ENCODE peak calls at places on chromosomes 3 and 15, in four cellular contexts. One of them, this sample, is unnamed.

GRCh38 chr3:69439683-69440270 is 53.9 kb upstream of the FRMD4B start:
- DNase-seq in GM12878: peak; percentile 16
- DNase-seq in SK-N-SH: no peak
- DNase-seq in H1: no peak
- DNase-seq in this sample: peak; percentile 3

GRCh38 chr3:8606666-8607065 is 37.9 kb downstream of the SSUH2 start:
- DNase-seq in GM12878: no peak
- DNase-seq in SK-N-SH: peak; percentile 51
- DNase-seq in H1: no peak
- DNase-seq in this sample: no peak

GRCh38 chr3:112582242-112582874 is 20.5 kb downstream of the SLC35A5 start:
- DNase-seq in GM12878: no peak
- DNase-seq in SK-N-SH: peak; percentile 14
- DNase-seq in H1: no peak
- DNase-seq in this sample: peak; percentile 21

GRCh38 chr3:56753206-56753605 is 48.5 kb downstream of the ARHGEF3 start:
- DNase-seq in GM12878: peak; percentile 87
- DNase-seq in SK-N-SH: no peak
- DNase-seq in H1: no peak
- DNase-seq in this sample: no peak

GRCh38 chr3:119293761-119294401 is at the start of gene ARHGAP31:
- DNase-seq in GM12878: peak; percentile 62
- DNase-seq in SK-N-SH: peak; percentile 83
- DNase-seq in H1: no peak
- DNase-seq in this sample: peak; percentile 4

GRCh38 chr3:6799264-6799915 is 61.5 kb upstream of the GRM7 start:
- DNase-seq in GM12878: no peak
- DNase-seq in SK-N-SH: peak; percentile 24
- DNase-seq in H1: no peak
- DNase-seq in this sample: peak; percentile 23

GRCh38 chr3:47408839-47409229 is 28.0 kb downstream of the PTPN23 start:
- DNase-seq in GM12878: no peak
- DNase-seq in SK-N-SH: no peak
- DNase-seq in H1: no peak
- DNase-seq in this sample: no peak

GRCh38 chr3:180280601-180281000 is 243.9 kb upstream of the PEX5L start:
- DNase-seq in GM12878: no peak
- DNase-seq in SK-N-SH: no peak
- DNase-seq in H1: no peak
- DNase-seq in this sample: no peak

GRCh38 chr3:78143000-78143399 is 1103.1 kb downstream of the ROBO2 start:
- DNase-seq in GM12878: no peak
- DNase-seq in SK-N-SH: no peak
- DNase-seq in H1: no peak
- DNase-seq in this sample: no peak

GRCh38 chr3:155737844-155738460 is 6.9 kb downstream of the PLCH1 start:
- DNase-seq in GM12878: peak; percentile 48
- DNase-seq in SK-N-SH: no peak
- DNase-seq in H1: no peak
- DNase-seq in this sample: peak; percentile 90

GRCh38 chr3:196968233-196969000 is at the start of gene PIGZ:
- DNase-seq in GM12878: no peak
- DNase-seq in SK-N-SH: peak; percentile 86
- DNase-seq in H1: no peak
- DNase-seq in this sample: no peak

GRCh38 chr3:124829819-124830554 is 57.2 kb downstream of the ITGB5 start:
- DNase-seq in GM12878: no peak
- DNase-seq in SK-N-SH: no peak
- DNase-seq in H1: no peak
- DNase-seq in this sample: peak; percentile 56

GRCh38 chr3:4271834-4272233 is 31.3 kb upstream of the SETMAR start:
- DNase-seq in GM12878: no peak
- DNase-seq in SK-N-SH: peak; percentile 20
- DNase-seq in H1: no peak
- DNase-seq in this sample: peak; percentile 8

GRCh38 chr3:98784666-98785600 is 21.8 kb downstream of the ST3GAL6 start:
- DNase-seq in GM12878: no peak
- DNase-seq in SK-N-SH: no peak
- DNase-seq in H1: no peak
- DNase-seq in this sample: peak; percentile 44

GRCh38 chr15:80514071-80514780 is 110.0 kb downstream of the ARNT2 start:
- DNase-seq in GM12878: no peak
- DNase-seq in SK-N-SH: no peak
- DNase-seq in H1: no peak
- DNase-seq in this sample: no peak

GRCh38 chr15:98727115-98728040 is 79.0 kb downstream of the IGF1R start:
- DNase-seq in GM12878: no peak
- DNase-seq in SK-N-SH: peak; percentile 44
- DNase-seq in H1: peak; percentile 62
- DNase-seq in this sample: peak; percentile 89
- TF ChIP-seq TCF12 in GM12878: no peak
- TF ChIP-seq TCF12 in SK-N-SH: peak; percentile 89
- TF ChIP-seq TCF12 in H1: no peak
- TF ChIP-seq TCF12 in this sample: no peak

GRCh38 chr3:194089357-194090177 is 46.4 kb upstream of the HES1 start:
- DNase-seq in GM12878: no peak
- DNase-seq in SK-N-SH: no peak
- DNase-seq in H1: peak; percentile 82
- DNase-seq in this sample: peak; percentile 71
- TF ChIP-seq TCF12 in GM12878: no peak
- TF ChIP-seq TCF12 in SK-N-SH: peak; percentile 66
- TF ChIP-seq TCF12 in H1: no peak
- TF ChIP-seq TCF12 in this sample: no peak

DNA sequence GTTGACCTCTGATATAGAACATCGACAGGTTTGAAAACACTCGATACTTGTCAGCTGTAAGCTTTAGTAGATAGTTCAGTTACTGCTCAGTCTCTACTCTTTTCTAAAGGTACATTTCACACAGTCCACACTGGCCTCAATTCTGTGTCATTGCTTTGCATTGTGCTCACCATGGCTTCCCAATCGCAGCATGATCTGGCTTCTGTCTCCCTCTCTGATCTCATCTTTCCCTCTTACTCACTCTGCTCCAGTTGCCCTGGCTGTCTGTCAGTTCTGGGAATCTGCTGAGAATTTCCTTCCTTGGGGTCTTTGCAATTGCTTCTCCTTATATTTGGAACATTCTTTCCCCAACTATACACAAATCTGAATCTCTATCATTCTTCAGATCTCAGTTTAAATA is 80.6 kb downstream of the GTF2E1 start:
- DNase-seq in GM12878: no peak
- DNase-seq in SK-N-SH: no peak
- DNase-seq in H1: no peak
- DNase-seq in this sample: no peak
- TF ChIP-seq TCF12 in GM12878: no peak
- TF ChIP-seq TCF12 in SK-N-SH: no peak
- TF ChIP-seq TCF12 in H1: no peak
- TF ChIP-seq TCF12 in this sample: no peak

DNA sequence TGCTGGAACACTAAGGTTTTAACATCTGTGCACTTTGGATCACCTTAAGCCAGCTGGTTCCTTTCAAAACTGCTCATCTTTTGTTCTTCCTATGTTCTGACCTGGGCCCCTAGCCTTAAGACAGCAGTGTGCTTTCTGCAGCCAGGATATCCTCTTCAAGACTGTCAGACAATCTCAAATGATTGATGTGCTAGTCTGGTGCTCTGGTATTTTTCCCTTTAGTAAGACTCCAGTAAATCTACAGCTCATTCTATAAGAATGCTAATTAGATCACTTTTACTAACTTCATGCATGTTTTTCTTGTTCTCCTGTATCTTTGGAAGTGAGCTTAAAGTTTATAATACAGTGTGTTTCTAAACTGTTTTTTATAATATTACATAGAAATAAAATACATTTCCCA is 220.8 kb upstream of the NANOGP8 start:
- DNase-seq in GM12878: no peak
- DNase-seq in SK-N-SH: no peak
- DNase-seq in H1: no peak
- DNase-seq in this sample: no peak
- TF ChIP-seq TCF12 in GM12878: no peak
- TF ChIP-seq TCF12 in SK-N-SH: peak; percentile 94
- TF ChIP-seq TCF12 in H1: no peak
- TF ChIP-seq TCF12 in this sample: no peak

GRCh38 chr3:106534206-106534605 is 665.4 kb upstream of the CBLB start:
- DNase-seq in GM12878: no peak
- DNase-seq in SK-N-SH: no peak
- DNase-seq in H1: no peak
- DNase-seq in this sample: no peak
- TF ChIP-seq TCF12 in GM12878: no peak
- TF ChIP-seq TCF12 in SK-N-SH: no peak
- TF ChIP-seq TCF12 in H1: no peak
- TF ChIP-seq TCF12 in this sample: no peak

GRCh38 chr15:101027920-101028319 is 108.8 kb downstream of the LRRK1 start:
- DNase-seq in GM12878: no peak
- DNase-seq in SK-N-SH: no peak
- DNase-seq in H1: no peak
- DNase-seq in this sample: no peak
- TF ChIP-seq TCF12 in GM12878: no peak
- TF ChIP-seq TCF12 in SK-N-SH: no peak
- TF ChIP-seq TCF12 in H1: no peak
- TF ChIP-seq TCF12 in this sample: no peak

GRCh38 chr3:105527949-105528348 is 161.2 kb downstream of the ALCAM start:
- DNase-seq in GM12878: no peak
- DNase-seq in SK-N-SH: no peak
- DNase-seq in H1: no peak
- DNase-seq in this sample: no peak
- TF ChIP-seq TCF12 in GM12878: no peak
- TF ChIP-seq TCF12 in SK-N-SH: no peak
- TF ChIP-seq TCF12 in H1: no peak
- TF ChIP-seq TCF12 in this sample: no peak

GRCh38 chr15:71103102-71103676 is 12.1 kb upstream of the THSD4 start:
- DNase-seq in GM12878: peak; percentile 26
- DNase-seq in SK-N-SH: no peak
- DNase-seq in H1: no peak
- DNase-seq in this sample: peak; percentile 15
- TF ChIP-seq TCF12 in GM12878: no peak
- TF ChIP-seq TCF12 in SK-N-SH: no peak
- TF ChIP-seq TCF12 in H1: no peak
- TF ChIP-seq TCF12 in this sample: no peak

GRCh38 chr3:60829058-60829457 is 422.2 kb downstream of the FHIT start:
- DNase-seq in GM12878: no peak
- DNase-seq in SK-N-SH: no peak
- DNase-seq in H1: no peak
- DNase-seq in this sample: no peak
- TF ChIP-seq TCF12 in GM12878: no peak
- TF ChIP-seq TCF12 in SK-N-SH: no peak
- TF ChIP-seq TCF12 in H1: no peak
- TF ChIP-seq TCF12 in this sample: no peak

DNA sequence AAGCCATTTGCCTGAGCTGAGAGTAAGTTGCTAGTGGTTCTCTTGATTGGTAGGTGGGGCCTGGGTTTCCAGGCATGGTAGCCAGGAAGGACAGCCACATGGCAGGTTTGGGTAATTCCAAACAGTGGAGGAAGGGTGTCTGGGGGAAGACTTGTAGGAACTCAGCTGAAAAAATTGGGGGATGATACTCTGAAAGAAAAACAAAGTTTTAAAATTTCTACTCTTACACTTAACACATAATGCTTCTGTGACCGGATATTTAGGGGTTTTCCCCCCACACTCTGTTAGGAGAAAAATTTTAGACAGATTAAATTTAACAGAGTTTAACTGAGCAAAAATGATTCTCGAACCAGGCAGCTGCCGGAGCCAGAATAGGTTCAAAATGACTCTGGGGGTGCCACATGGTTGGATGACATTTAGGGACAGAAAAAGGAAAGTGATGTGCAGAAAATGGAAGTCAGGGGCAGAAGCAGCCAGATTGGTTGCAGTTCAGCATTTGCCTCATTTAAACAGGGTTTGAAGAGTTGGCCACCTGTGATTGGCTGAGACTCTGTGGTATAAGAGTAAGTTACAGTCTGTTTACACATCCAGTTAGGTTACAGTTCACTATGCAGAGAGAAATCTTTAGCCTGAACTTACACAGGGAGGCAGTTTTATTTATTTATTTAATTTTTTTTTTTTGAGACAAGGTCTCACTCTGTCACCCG is 8.1 kb downstream of the B2M start:
- DNase-seq in GM12878: peak; percentile 91
- DNase-seq in SK-N-SH: no peak
- DNase-seq in H1: no peak
- DNase-seq in this sample: peak; percentile 29
- TF ChIP-seq TCF12 in GM12878: no peak
- TF ChIP-seq TCF12 in SK-N-SH: no peak
- TF ChIP-seq TCF12 in H1: no peak
- TF ChIP-seq TCF12 in this sample: no peak